ENCODE peak calls at places on chromosome 15, in seven cellular contexts. One of them, this sample, is unnamed.

GRCh38 chr15:33311312-33311971 is 675 bp downstream of the RYR3 start:
- DNase-seq in T-helper 2 cell: peak
- DNase-seq in NAMALWA: no peak
- DNase-seq in right cardiac atrium: no peak
- DNase-seq in GM13976: no peak
- DNase-seq in trophoblast cell: no peak
- DNase-seq in heart right ventricle: peak
- DNase-seq in this sample: no peak

GRCh38 chr15:92455271-92455670 is 61.6 kb downstream of the ST8SIA2 start:
- DNase-seq in right cardiac atrium: no peak
- DNase-seq in NAMALWA: no peak
- DNase-seq in GM13976: no peak
- DNase-seq in T-helper 2 cell: no peak
- DNase-seq in trophoblast cell: no peak
- DNase-seq in heart right ventricle: no peak
- DNase-seq in this sample: no peak

GRCh38 chr15:74010929-74011540 is 16.5 kb downstream of the PML start:
- DNase-seq in right cardiac atrium: no peak
- DNase-seq in NAMALWA: no peak
- DNase-seq in trophoblast cell: no peak
- DNase-seq in T-helper 2 cell: no peak
- DNase-seq in heart right ventricle: no peak
- DNase-seq in GM13976: no peak
- DNase-seq in this sample: no peak

GRCh38 chr15:96027501-96027900 is 303.0 kb upstream of the NR2F2 start:
- DNase-seq in T-helper 2 cell: no peak
- DNase-seq in heart right ventricle: no peak
- DNase-seq in NAMALWA: no peak
- DNase-seq in trophoblast cell: no peak
- DNase-seq in GM13976: no peak
- DNase-seq in right cardiac atrium: no peak
- DNase-seq in this sample: no peak

GRCh38 chr15:73934281-73934680 is 8.0 kb downstream of the LOXL1 start:
- DNase-seq in right cardiac atrium: peak
- DNase-seq in heart right ventricle: no peak
- DNase-seq in trophoblast cell: peak
- DNase-seq in NAMALWA: no peak
- DNase-seq in T-helper 2 cell: peak
- DNase-seq in GM13976: no peak
- DNase-seq in this sample: no peak

GRCh38 chr15:41923424-41923999 is 29.7 kb upstream of the SPTBN5 start:
- DNase-seq in heart right ventricle: no peak
- DNase-seq in T-helper 2 cell: no peak
- DNase-seq in GM13976: no peak
- DNase-seq in NAMALWA: no peak
- DNase-seq in trophoblast cell: no peak
- DNase-seq in right cardiac atrium: no peak
- DNase-seq in this sample: no peak

GRCh38 chr15:37245358-37245757 is 145.0 kb upstream of the MEIS2 start:
- DNase-seq in NAMALWA: no peak
- DNase-seq in trophoblast cell: no peak
- DNase-seq in GM13976: no peak
- DNase-seq in T-helper 2 cell: no peak
- DNase-seq in right cardiac atrium: no peak
- DNase-seq in heart right ventricle: no peak
- DNase-seq in this sample: no peak

GRCh38 chr15:33844597-33844996 is 123.7 kb upstream of the CHRM5 start:
- DNase-seq in T-helper 2 cell: no peak
- DNase-seq in heart right ventricle: no peak
- DNase-seq in right cardiac atrium: no peak
- DNase-seq in NAMALWA: no peak
- DNase-seq in trophoblast cell: no peak
- DNase-seq in GM13976: no peak
- DNase-seq in this sample: no peak

GRCh38 chr15:38588672-38589071 is 24.1 kb upstream of the RASGRP1 start:
- DNase-seq in NAMALWA: no peak
- DNase-seq in GM13976: no peak
- DNase-seq in T-helper 2 cell: no peak
- DNase-seq in heart right ventricle: no peak
- DNase-seq in right cardiac atrium: no peak
- DNase-seq in trophoblast cell: no peak
- DNase-seq in this sample: no peak

GRCh38 chr15:66698318-66698961 is 3.6 kb upstream of the SMAD6 start:
- DNase-seq in GM13976: no peak
- DNase-seq in trophoblast cell: peak
- DNase-seq in NAMALWA: peak
- DNase-seq in heart right ventricle: peak
- DNase-seq in T-helper 2 cell: peak
- DNase-seq in right cardiac atrium: peak
- DNase-seq in this sample: no peak

GRCh38 chr15:55694652-55695150 is 48.3 kb downstream of the PRTG start:
- DNase-seq in NAMALWA: peak
- DNase-seq in heart right ventricle: no peak
- DNase-seq in trophoblast cell: no peak
- DNase-seq in T-helper 2 cell: peak
- DNase-seq in GM13976: peak
- DNase-seq in right cardiac atrium: no peak
- DNase-seq in this sample: no peak

GRCh38 chr15:96344706-96345559 is 14.4 kb downstream of the NR2F2 start:
- DNase-seq in right cardiac atrium: peak
- DNase-seq in heart right ventricle: no peak
- DNase-seq in T-helper 2 cell: no peak
- DNase-seq in NAMALWA: no peak
- DNase-seq in GM13976: no peak
- DNase-seq in trophoblast cell: no peak
- DNase-seq in this sample: no peak

GRCh38 chr15:78007965-78008886 is 69.3 kb downstream of the TBC1D2B start:
- DNase-seq in right cardiac atrium: peak
- DNase-seq in GM13976: no peak
- DNase-seq in T-helper 2 cell: no peak
- DNase-seq in heart right ventricle: peak
- DNase-seq in NAMALWA: no peak
- DNase-seq in trophoblast cell: peak
- DNase-seq in this sample: no peak

GRCh38 chr15:31369716-31370115 is 43.1 kb downstream of the KLF13 start:
- DNase-seq in GM13976: no peak
- DNase-seq in heart right ventricle: no peak
- DNase-seq in NAMALWA: no peak
- DNase-seq in right cardiac atrium: no peak
- DNase-seq in trophoblast cell: no peak
- DNase-seq in T-helper 2 cell: no peak
- DNase-seq in this sample: no peak

GRCh38 chr15:63358296-63359029 is 23.2 kb downstream of the CA12 start:
- DNase-seq in GM13976: no peak
- DNase-seq in T-helper 2 cell: no peak
- DNase-seq in NAMALWA: no peak
- DNase-seq in trophoblast cell: no peak
- DNase-seq in heart right ventricle: no peak
- DNase-seq in right cardiac atrium: no peak
- DNase-seq in this sample: no peak

This sample was measured in effector CD8-positive, alpha-beta T cell.